ENCODE peak calls at places on chromosomes 1 and 21, in nine cellular contexts. One of them, this sample, is unnamed.

GRCh38 chr1:219905524-219905923 is 22.8 kb downstream of the SLC30A10 start:
- DNase-seq in Karpas-422: no peak
- DNase-seq in IMR-90: no peak
- DNase-seq in heart left ventricle: no peak
- DNase-seq in left ventricle myocardium inferior: no peak
- DNase-seq in sigmoid colon: no peak
- DNase-seq in right atrium auricular region: no peak
- DNase-seq in uterus: no peak
- DNase-seq in HepG2: no peak
- DNase-seq in this sample: no peak

GRCh38 chr21:14285147-14285546 is 69.2 kb downstream of the RBM11 start:
- DNase-seq in left ventricle myocardium inferior: no peak
- DNase-seq in HepG2: no peak
- DNase-seq in right atrium auricular region: no peak
- DNase-seq in IMR-90: no peak
- DNase-seq in sigmoid colon: no peak
- DNase-seq in heart left ventricle: no peak
- DNase-seq in uterus: no peak
- DNase-seq in Karpas-422: no peak
- DNase-seq in this sample: no peak

GRCh38 chr1:190477687-190478192 is at the start of gene BRINP3:
- DNase-seq in Karpas-422: no peak
- DNase-seq in right atrium auricular region: no peak
- DNase-seq in heart left ventricle: no peak
- DNase-seq in uterus: no peak
- DNase-seq in sigmoid colon: no peak
- DNase-seq in left ventricle myocardium inferior: no peak
- DNase-seq in HepG2: no peak
- DNase-seq in IMR-90: peak; percentile 21
- DNase-seq in this sample: no peak

GRCh38 chr1:158506369-158506987 is 34.5 kb downstream of the OR10R2 start:
- DNase-seq in left ventricle myocardium inferior: no peak
- DNase-seq in HepG2: peak; percentile 1
- DNase-seq in Karpas-422: peak; percentile 81
- DNase-seq in uterus: no peak
- DNase-seq in heart left ventricle: no peak
- DNase-seq in IMR-90: peak; percentile 8
- DNase-seq in right atrium auricular region: no peak
- DNase-seq in sigmoid colon: no peak
- DNase-seq in this sample: peak; percentile 32

GRCh38 chr1:86875722-86876121 is 38.2 kb downstream of the SELENOF start:
- DNase-seq in HepG2: no peak
- DNase-seq in left ventricle myocardium inferior: no peak
- DNase-seq in right atrium auricular region: no peak
- DNase-seq in heart left ventricle: no peak
- DNase-seq in IMR-90: no peak
- DNase-seq in uterus: no peak
- DNase-seq in Karpas-422: peak; percentile 35
- DNase-seq in sigmoid colon: no peak
- DNase-seq in this sample: no peak

GRCh38 chr1:231626951-231627614 is 493 bp downstream of the DISC1 start:
- DNase-seq in uterus: peak; percentile 47
- DNase-seq in sigmoid colon: peak; percentile 84
- DNase-seq in IMR-90: peak; percentile 43
- DNase-seq in Karpas-422: peak; percentile 66
- DNase-seq in right atrium auricular region: peak; percentile 85
- DNase-seq in left ventricle myocardium inferior: peak; percentile 80
- DNase-seq in HepG2: peak; percentile 62
- DNase-seq in heart left ventricle: peak; percentile 84
- DNase-seq in this sample: peak; percentile 59

GRCh38 chr1:66265796-66266195 is 268.2 kb upstream of the SGIP1 start:
- DNase-seq in Karpas-422: no peak
- DNase-seq in left ventricle myocardium inferior: no peak
- DNase-seq in HepG2: no peak
- DNase-seq in heart left ventricle: peak; percentile 33
- DNase-seq in right atrium auricular region: no peak
- DNase-seq in sigmoid colon: no peak
- DNase-seq in IMR-90: no peak
- DNase-seq in uterus: no peak
- DNase-seq in this sample: no peak

GRCh38 chr1:97551113-97551512 is 369.7 kb downstream of the DPYD start:
- DNase-seq in Karpas-422: no peak
- DNase-seq in IMR-90: no peak
- DNase-seq in uterus: no peak
- DNase-seq in heart left ventricle: no peak
- DNase-seq in left ventricle myocardium inferior: no peak
- DNase-seq in HepG2: no peak
- DNase-seq in sigmoid colon: no peak
- DNase-seq in right atrium auricular region: no peak
- DNase-seq in this sample: no peak

GRCh38 chr21:26977741-26978140 is 10.9 kb upstream of the ADAMTS5 start:
- DNase-seq in left ventricle myocardium inferior: no peak
- DNase-seq in uterus: no peak
- DNase-seq in IMR-90: peak; percentile 61
- DNase-seq in Karpas-422: no peak
- DNase-seq in HepG2: no peak
- DNase-seq in sigmoid colon: no peak
- DNase-seq in right atrium auricular region: no peak
- DNase-seq in heart left ventricle: no peak
- DNase-seq in this sample: peak; percentile 15

GRCh38 chr1:23222742-23223141 is 5.4 kb upstream of the HTR1D start:
- DNase-seq in heart left ventricle: no peak
- DNase-seq in left ventricle myocardium inferior: no peak
- DNase-seq in uterus: no peak
- DNase-seq in HepG2: no peak
- DNase-seq in sigmoid colon: no peak
- DNase-seq in Karpas-422: no peak
- DNase-seq in IMR-90: no peak
- DNase-seq in right atrium auricular region: no peak
- DNase-seq in this sample: no peak

GRCh38 chr1:226634156-226634588 is 85.6 kb downstream of the STUM start:
- DNase-seq in sigmoid colon: peak; percentile 93
- DNase-seq in right atrium auricular region: peak; percentile 76
- DNase-seq in Karpas-422: peak; percentile 90
- DNase-seq in heart left ventricle: peak; percentile 83
- DNase-seq in IMR-90: peak; percentile 59
- DNase-seq in HepG2: peak; percentile 35
- DNase-seq in left ventricle myocardium inferior: peak; percentile 83
- DNase-seq in uterus: peak; percentile 85
- DNase-seq in this sample: peak; percentile 88

GRCh38 chr1:148264374-148265276 is 112.5 kb upstream of the NBPF11 start:
- DNase-seq in Karpas-422: no peak
- DNase-seq in HepG2: no peak
- DNase-seq in left ventricle myocardium inferior: no peak
- DNase-seq in sigmoid colon: no peak
- DNase-seq in heart left ventricle: no peak
- DNase-seq in uterus: peak; percentile 23
- DNase-seq in IMR-90: peak; percentile 71
- DNase-seq in right atrium auricular region: no peak
- DNase-seq in this sample: no peak

GRCh38 chr21:42174173-42174572 is 44.8 kb upstream of the ABCG1 start:
- DNase-seq in uterus: no peak
- DNase-seq in left ventricle myocardium inferior: no peak
- DNase-seq in right atrium auricular region: peak; percentile 23
- DNase-seq in HepG2: no peak
- DNase-seq in heart left ventricle: no peak
- DNase-seq in Karpas-422: peak; percentile 84
- DNase-seq in sigmoid colon: no peak
- DNase-seq in IMR-90: no peak
- DNase-seq in this sample: no peak

DNA sequence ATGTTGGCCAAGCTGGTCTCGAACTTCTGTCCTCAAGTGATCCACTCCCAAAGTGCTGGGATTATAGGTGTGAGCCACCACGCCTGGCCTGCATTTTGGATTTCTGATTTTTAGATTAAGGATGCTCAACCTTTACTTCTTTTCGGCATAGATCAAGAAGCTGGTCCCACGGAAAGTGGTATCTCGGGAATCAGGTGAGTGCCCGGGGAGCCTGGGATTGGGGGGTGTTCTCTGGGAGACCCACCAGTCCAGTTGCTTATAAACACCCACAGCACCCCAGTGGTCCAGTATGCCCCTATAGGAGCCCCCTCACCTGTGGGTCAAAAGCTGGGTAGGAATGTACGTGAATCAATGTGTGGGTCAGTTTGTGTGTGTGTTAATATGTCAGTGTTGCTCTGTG is 3.2 kb downstream of the SH3D21 start:
- DNase-seq in Karpas-422: no peak
- DNase-seq in uterus: no peak
- DNase-seq in heart left ventricle: no peak
- DNase-seq in sigmoid colon: no peak
- DNase-seq in right atrium auricular region: no peak
- DNase-seq in left ventricle myocardium inferior: no peak
- DNase-seq in IMR-90: no peak
- DNase-seq in HepG2: no peak
- DNase-seq in this sample: no peak
- H3K4me1 ChIP-seq in Karpas-422: peaks cover 24% of the 10 kb centered on the region
- H3K4me1 ChIP-seq in uterus: peaks cover 16% of the 10 kb centered on the region
- H3K4me1 ChIP-seq in heart left ventricle: peaks cover 16% of the 10 kb centered on the region
- H3K4me1 ChIP-seq in sigmoid colon: peaks cover 25% of the 10 kb centered on the region
- H3K4me1 ChIP-seq in right atrium auricular region: no peaks in the 10 kb centered on the region
- H3K4me1 ChIP-seq in left ventricle myocardium inferior: peaks cover 21% of the 10 kb centered on the region
- H3K4me1 ChIP-seq in IMR-90: peaks cover 8% of the 10 kb centered on the region
- H3K4me1 ChIP-seq in HepG2: peaks cover 29% of the 10 kb centered on the region
- H3K4me1 ChIP-seq in this sample: peaks cover 21% of the 10 kb centered on the region

GRCh38 chr1:109705411-109705810 is 6.6 kb upstream of the GSTM5 start:
- DNase-seq in uterus: no peak
- DNase-seq in right atrium auricular region: no peak
- DNase-seq in HepG2: no peak
- DNase-seq in left ventricle myocardium inferior: no peak
- DNase-seq in Karpas-422: no peak
- DNase-seq in sigmoid colon: no peak
- DNase-seq in heart left ventricle: no peak
- DNase-seq in IMR-90: peak; percentile 0
- DNase-seq in this sample: peak; percentile 65
- H3K9me3 ChIP-seq in uterus: no peaks in the 10 kb centered on the region
- H3K9me3 ChIP-seq in right atrium auricular region: peaks cover 13% of the 10 kb centered on the region
- H3K9me3 ChIP-seq in HepG2: no peaks in the 10 kb centered on the region
- H3K9me3 ChIP-seq in left ventricle myocardium inferior: peaks cover 27% of the 10 kb centered on the region
- H3K9me3 ChIP-seq in Karpas-422: no peaks in the 10 kb centered on the region
- H3K9me3 ChIP-seq in sigmoid colon: no peaks in the 10 kb centered on the region
- H3K9me3 ChIP-seq in heart left ventricle: peaks cover 21% of the 10 kb centered on the region
- H3K9me3 ChIP-seq in IMR-90: peaks cover 12% of the 10 kb centered on the region
- H3K9me3 ChIP-seq in this sample: no peaks in the 10 kb centered on the region

GRCh38 chr1:15626269-15626668 is 9.0 kb downstream of the DDI2 start:
- DNase-seq in uterus: no peak
- DNase-seq in right atrium auricular region: no peak
- DNase-seq in heart left ventricle: no peak
- DNase-seq in left ventricle myocardium inferior: no peak
- DNase-seq in sigmoid colon: no peak
- DNase-seq in Karpas-422: no peak
- DNase-seq in IMR-90: no peak
- DNase-seq in HepG2: no peak
- DNase-seq in this sample: no peak

GRCh38 chr1:15627343-15627988 is 10.2 kb downstream of the DDI2 start:
- DNase-seq in Karpas-422: no peak
- DNase-seq in right atrium auricular region: no peak
- DNase-seq in HepG2: no peak
- DNase-seq in heart left ventricle: no peak
- DNase-seq in sigmoid colon: no peak
- DNase-seq in left ventricle myocardium inferior: no peak
- DNase-seq in IMR-90: peak; percentile 26
- DNase-seq in uterus: no peak
- DNase-seq in this sample: no peak

GRCh38 chr1:15623435-15623834 is 6.2 kb downstream of the DDI2 start:
- DNase-seq in sigmoid colon: no peak
- DNase-seq in HepG2: no peak
- DNase-seq in right atrium auricular region: no peak
- DNase-seq in uterus: no peak
- DNase-seq in IMR-90: no peak
- DNase-seq in left ventricle myocardium inferior: no peak
- DNase-seq in heart left ventricle: no peak
- DNase-seq in Karpas-422: no peak
- DNase-seq in this sample: no peak

GRCh38 chr1:15624315-15624714 is 7.1 kb downstream of the DDI2 start:
- DNase-seq in uterus: no peak
- DNase-seq in right atrium auricular region: no peak
- DNase-seq in left ventricle myocardium inferior: no peak
- DNase-seq in IMR-90: no peak
- DNase-seq in Karpas-422: no peak
- DNase-seq in sigmoid colon: no peak
- DNase-seq in HepG2: no peak
- DNase-seq in heart left ventricle: no peak
- DNase-seq in this sample: no peak

DNA sequence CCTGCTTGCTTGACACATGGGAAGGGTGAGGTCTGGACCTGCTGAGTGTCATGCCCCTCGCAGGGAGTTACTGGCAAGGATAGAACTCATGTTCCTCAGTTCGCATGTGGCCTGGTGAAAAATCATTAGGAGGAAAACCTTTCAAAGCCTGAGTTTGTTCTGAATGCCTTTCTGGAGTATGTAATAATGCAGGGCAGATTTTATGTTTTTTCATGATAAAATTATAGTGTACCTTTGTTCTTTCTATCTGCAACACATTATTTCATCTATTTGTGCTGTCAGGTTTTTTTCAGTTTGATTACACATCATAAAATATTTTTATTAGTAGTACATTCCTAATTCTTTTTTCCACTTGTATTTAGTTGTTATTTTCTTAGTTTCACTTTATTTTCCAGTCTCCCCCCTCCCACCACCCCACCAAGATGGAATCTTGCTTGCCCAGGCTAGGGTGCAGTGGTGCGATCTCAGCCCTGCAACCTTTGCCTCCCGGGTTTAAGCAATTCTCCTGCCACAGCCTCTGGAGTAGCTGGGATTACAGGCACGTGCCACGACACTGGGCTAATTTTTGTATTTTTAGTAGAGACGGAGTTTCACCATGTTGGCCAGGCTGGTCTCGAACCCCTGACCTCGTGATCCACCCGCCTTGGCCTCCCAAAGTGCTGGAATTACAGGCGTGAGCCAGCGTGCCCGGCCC is 8.1 kb downstream of the DDI2 start:
- DNase-seq in uterus: peak; percentile 43
- DNase-seq in right atrium auricular region: no peak
- DNase-seq in Karpas-422: no peak
- DNase-seq in left ventricle myocardium inferior: no peak
- DNase-seq in IMR-90: no peak
- DNase-seq in HepG2: no peak
- DNase-seq in sigmoid colon: no peak
- DNase-seq in heart left ventricle: no peak
- DNase-seq in this sample: no peak
- H3K4me1 ChIP-seq in uterus: peaks cover 16% of the 10 kb centered on the region
- H3K4me1 ChIP-seq in right atrium auricular region: no peaks in the 10 kb centered on the region
- H3K4me1 ChIP-seq in Karpas-422: peaks cover 35% of the 10 kb centered on the region
- H3K4me1 ChIP-seq in left ventricle myocardium inferior: peaks cover 91% of the 10 kb centered on the region
- H3K4me1 ChIP-seq in IMR-90: peaks cover 8% of the 10 kb centered on the region
- H3K4me1 ChIP-seq in HepG2: peaks cover 68% of the 10 kb centered on the region
- H3K4me1 ChIP-seq in sigmoid colon: peaks cover 30% of the 10 kb centered on the region
- H3K4me1 ChIP-seq in heart left ventricle: peaks cover 25% of the 10 kb centered on the region
- H3K4me1 ChIP-seq in this sample: peaks cover 12% of the 10 kb centered on the region

DNA sequence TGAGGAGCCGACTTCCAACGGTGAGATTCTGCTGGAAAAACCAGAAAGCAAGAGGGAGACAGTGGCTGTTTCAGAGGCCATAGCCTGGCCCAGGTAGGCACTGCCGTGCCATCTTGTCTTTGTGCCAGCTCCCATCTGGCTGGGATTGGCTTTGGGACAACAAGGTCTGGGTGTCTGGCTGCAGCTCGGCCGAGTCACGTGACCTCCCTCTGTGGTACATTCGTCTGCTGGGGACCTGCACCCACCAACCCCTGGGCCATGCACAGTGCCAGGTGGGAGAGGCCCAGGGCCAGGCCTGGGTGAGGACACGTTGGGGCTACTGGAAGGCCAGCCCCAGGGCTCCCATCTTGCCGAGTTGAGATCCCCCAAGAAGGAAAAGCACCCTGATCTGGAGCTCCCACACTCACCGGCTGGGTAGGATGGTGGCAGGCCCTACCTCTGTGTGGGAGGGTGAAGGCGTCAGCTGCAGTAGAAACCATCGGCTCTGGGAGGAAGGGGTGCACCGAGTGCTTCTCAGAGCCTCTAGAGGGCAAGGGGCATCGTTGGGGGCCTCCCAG is 25.3 kb upstream of the TTC34 start:
- DNase-seq in uterus: no peak
- DNase-seq in heart left ventricle: no peak
- DNase-seq in Karpas-422: no peak
- DNase-seq in right atrium auricular region: no peak
- DNase-seq in sigmoid colon: no peak
- DNase-seq in IMR-90: no peak
- DNase-seq in left ventricle myocardium inferior: no peak
- DNase-seq in HepG2: no peak
- DNase-seq in this sample: no peak
- H3K9me3 ChIP-seq in uterus: no peaks in the 10 kb centered on the region
- H3K9me3 ChIP-seq in heart left ventricle: peaks cover 6% of the 10 kb centered on the region
- H3K9me3 ChIP-seq in Karpas-422: peaks cover 3% of the 10 kb centered on the region
- H3K9me3 ChIP-seq in right atrium auricular region: peaks cover 13% of the 10 kb centered on the region
- H3K9me3 ChIP-seq in sigmoid colon: no peaks in the 10 kb centered on the region
- H3K9me3 ChIP-seq in IMR-90: peaks cover 70% of the 10 kb centered on the region
- H3K9me3 ChIP-seq in left ventricle myocardium inferior: peaks cover 22% of the 10 kb centered on the region
- H3K9me3 ChIP-seq in HepG2: peaks cover 9% of the 10 kb centered on the region
- H3K9me3 ChIP-seq in this sample: peaks cover 22% of the 10 kb centered on the region